ENCODE peak calls at places on chromosomes 1 and 21, in four cellular contexts. One of them, this sample, is unnamed.

GRCh38 chr1:184387871-184388670 is 1.2 kb downstream of the C1orf21 start:
- DNase-seq in testis: peak; percentile 66
- DNase-seq in kidney epithelial cell: peak; percentile 44
- DNase-seq in psoas muscle: peak; percentile 70
- DNase-seq in this sample: peak; percentile 34

GRCh38 chr1:95042286-95042685 is 30.5 kb downstream of the ALG14 start:
- DNase-seq in testis: peak; percentile 53
- DNase-seq in kidney epithelial cell: no peak
- DNase-seq in psoas muscle: no peak
- DNase-seq in this sample: no peak

GRCh38 chr1:244628719-244629299 is 24.1 kb upstream of the DESI2 start:
- DNase-seq in testis: no peak
- DNase-seq in kidney epithelial cell: no peak
- DNase-seq in psoas muscle: no peak
- DNase-seq in this sample: no peak

GRCh38 chr21:42839271-42840231 is 39.8 kb downstream of the WDR4 start:
- DNase-seq in testis: no peak
- DNase-seq in kidney epithelial cell: no peak
- DNase-seq in psoas muscle: peak; percentile 46
- DNase-seq in this sample: no peak

GRCh38 chr1:910881-911721 is 12.6 kb upstream of the SAMD11 start:
- DNase-seq in testis: no peak
- DNase-seq in kidney epithelial cell: peak; percentile 44
- DNase-seq in psoas muscle: peak; percentile 39
- DNase-seq in this sample: no peak

GRCh38 chr1:84412316-84412942 is 14.1 kb downstream of the DNASE2B start:
- DNase-seq in testis: no peak
- DNase-seq in kidney epithelial cell: no peak
- DNase-seq in psoas muscle: no peak
- DNase-seq in this sample: peak; percentile 14

GRCh38 chr1:227886503-227886961 is 61.2 kb downstream of the WNT9A start:
- DNase-seq in testis: no peak
- DNase-seq in kidney epithelial cell: no peak
- DNase-seq in psoas muscle: peak; percentile 30
- DNase-seq in this sample: no peak

GRCh38 chr1:185735667-185736105 is 1.5 kb downstream of the HMCN1 start:
- DNase-seq in testis: no peak
- DNase-seq in kidney epithelial cell: no peak
- DNase-seq in psoas muscle: no peak
- DNase-seq in this sample: no peak

GRCh38 chr1:68293609-68294353 is 61.5 kb upstream of the WLS start:
- DNase-seq in testis: peak; percentile 43
- DNase-seq in kidney epithelial cell: no peak
- DNase-seq in psoas muscle: no peak
- DNase-seq in this sample: peak; percentile 12

GRCh38 chr1:18879791-18880309 is 20.4 kb upstream of the TAS1R2 start:
- DNase-seq in testis: no peak
- DNase-seq in kidney epithelial cell: no peak
- DNase-seq in psoas muscle: no peak
- DNase-seq in this sample: no peak

GRCh38 chr1:47865881-47866535 is 131.2 kb downstream of the TRABD2B start:
- DNase-seq in testis: no peak
- DNase-seq in kidney epithelial cell: no peak
- DNase-seq in psoas muscle: no peak
- DNase-seq in this sample: no peak
- H3K4me3 ChIP-seq in testis: no peak overlapping the region
- H3K4me3 ChIP-seq in kidney epithelial cell: no peak overlapping the region
- H3K4me3 ChIP-seq in psoas muscle: no peak overlapping the region
- H3K4me3 ChIP-seq in this sample: no peak overlapping the region

DNA sequence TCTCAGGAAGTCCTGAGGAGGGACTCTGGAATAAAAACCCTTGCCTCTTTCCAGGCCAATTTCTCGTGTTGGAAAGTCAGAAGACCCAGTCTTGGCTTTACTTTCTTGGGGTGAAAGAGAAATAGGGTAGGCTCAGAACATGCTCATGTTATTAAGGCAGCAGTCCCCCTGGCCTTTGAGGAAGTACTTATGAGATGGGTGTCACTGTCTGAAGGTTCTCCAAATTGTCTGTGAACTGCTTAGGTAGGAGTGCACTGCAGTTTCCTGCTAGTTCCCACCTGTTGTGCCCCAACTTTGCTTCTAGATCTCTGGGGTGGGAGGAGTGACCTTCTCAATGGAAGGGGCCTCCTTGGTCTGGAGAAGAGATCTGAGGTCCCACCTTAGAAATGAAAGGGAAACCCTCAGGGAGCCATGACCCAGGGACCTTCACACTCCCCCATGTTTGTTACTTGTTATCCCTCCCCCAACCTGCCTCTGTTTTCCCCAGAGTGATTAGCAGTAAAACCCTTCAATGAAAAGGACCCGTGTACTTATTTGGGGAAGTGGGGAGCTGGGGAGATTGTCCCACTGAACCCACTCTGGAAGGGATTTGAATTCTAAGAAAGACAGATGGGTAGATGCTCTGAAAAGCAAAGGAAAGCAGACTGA is 5.7 kb downstream of the ZNF691 start:
- DNase-seq in testis: no peak
- DNase-seq in kidney epithelial cell: no peak
- DNase-seq in psoas muscle: no peak
- DNase-seq in this sample: no peak
- TF ChIP-seq CTCF in testis: no peak
- TF ChIP-seq CTCF in kidney epithelial cell: no peak
- TF ChIP-seq CTCF in psoas muscle: no peak
- TF ChIP-seq CTCF in this sample: no peak

GRCh38 chr1:155966750-155967149 is 11.6 kb downstream of the ARHGEF2 start:
- DNase-seq in testis: no peak
- DNase-seq in kidney epithelial cell: no peak
- DNase-seq in psoas muscle: no peak
- DNase-seq in this sample: no peak

GRCh38 chr1:155968670-155969069 is 9.7 kb downstream of the ARHGEF2 start:
- DNase-seq in testis: no peak
- DNase-seq in kidney epithelial cell: no peak
- DNase-seq in psoas muscle: peak; percentile 86
- DNase-seq in this sample: no peak

GRCh38 chr1:155966135-155966534 is 12.2 kb downstream of the ARHGEF2 start:
- DNase-seq in testis: no peak
- DNase-seq in kidney epithelial cell: no peak
- DNase-seq in psoas muscle: no peak
- DNase-seq in this sample: no peak

GRCh38 chr1:155969377-155969791 is 9.0 kb downstream of the ARHGEF2 start:
- DNase-seq in testis: no peak
- DNase-seq in kidney epithelial cell: no peak
- DNase-seq in psoas muscle: peak; percentile 80
- DNase-seq in this sample: no peak

DNA sequence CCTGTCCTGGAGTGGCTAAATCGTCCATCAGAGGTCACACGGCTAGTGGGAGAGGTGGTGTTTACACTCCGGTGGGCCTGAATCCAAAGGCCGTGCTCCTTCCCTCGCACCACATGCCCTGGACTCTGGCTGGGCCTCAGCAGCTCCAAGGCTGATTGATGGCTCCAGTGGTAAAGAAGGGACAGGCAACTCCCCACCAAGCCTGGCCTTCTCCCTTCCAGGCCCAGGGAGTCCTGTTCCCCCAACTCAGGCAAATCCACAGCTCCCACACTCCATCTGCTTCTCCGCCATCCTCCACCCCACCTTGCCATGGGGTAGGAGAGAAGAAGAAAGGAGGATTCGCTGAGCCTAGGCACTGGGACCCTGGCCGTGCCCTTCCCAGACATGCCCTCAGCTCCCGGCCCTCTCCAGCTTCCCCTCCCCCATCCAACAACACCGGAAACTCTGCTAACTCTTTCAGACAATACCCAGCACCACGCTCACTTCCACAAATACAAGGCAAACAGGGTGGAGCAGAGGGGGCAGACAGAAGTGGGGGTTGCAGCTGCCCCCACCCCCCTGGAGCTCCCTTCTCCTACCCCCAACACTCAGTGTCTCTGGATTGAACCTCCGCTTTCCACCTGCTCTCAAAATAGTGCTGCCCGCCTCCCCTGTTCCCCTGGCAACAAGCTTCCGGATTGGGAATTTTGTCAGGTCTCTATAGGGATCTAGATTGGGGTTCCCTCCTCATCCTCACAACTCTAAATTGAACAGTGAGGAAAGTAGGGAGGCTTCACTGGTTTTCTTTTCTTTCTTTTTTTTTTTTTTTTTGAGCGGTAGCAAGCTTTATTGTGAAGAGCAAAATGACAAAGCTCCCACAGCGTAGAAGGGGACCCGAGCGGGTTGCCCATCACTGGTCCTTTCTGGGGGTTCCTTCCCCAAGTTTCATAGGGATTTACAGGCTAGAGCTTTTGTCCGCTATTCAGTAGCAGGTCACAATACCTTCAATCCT is 10.6 kb downstream of the ARHGEF2 start:
- DNase-seq in testis: no peak
- DNase-seq in kidney epithelial cell: no peak
- DNase-seq in psoas muscle: peak; percentile 72
- DNase-seq in this sample: no peak
- H3K4me3 ChIP-seq in testis: no peak overlapping the region
- H3K4me3 ChIP-seq in kidney epithelial cell: no peak overlapping the region
- H3K4me3 ChIP-seq in psoas muscle: peak overlapping the region; percentile 55
- H3K4me3 ChIP-seq in this sample: no peak overlapping the region

DNA sequence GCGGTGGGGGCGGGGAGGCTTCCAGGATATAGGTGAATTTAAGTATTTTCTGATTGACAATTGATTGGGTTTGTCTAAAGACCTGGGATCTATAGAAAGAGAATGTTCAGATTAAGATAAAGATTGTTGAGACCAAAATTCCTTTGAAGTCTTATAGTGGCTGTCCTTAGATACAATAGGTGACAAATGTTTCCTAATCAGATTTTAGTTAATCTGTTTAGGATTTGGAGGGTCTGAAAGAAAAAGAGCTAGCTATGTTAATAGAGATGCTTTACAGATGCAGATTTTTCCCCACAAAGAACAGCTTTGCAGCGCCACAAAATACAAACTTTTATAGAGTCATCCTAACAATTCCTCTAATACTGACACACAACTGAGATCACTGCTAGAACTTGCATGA is 14.6 kb upstream of the EPRS1 start:
- DNase-seq in testis: no peak
- DNase-seq in kidney epithelial cell: no peak
- DNase-seq in psoas muscle: no peak
- DNase-seq in this sample: no peak
- TF ChIP-seq CTCF in testis: no peak
- TF ChIP-seq CTCF in kidney epithelial cell: no peak
- TF ChIP-seq CTCF in psoas muscle: no peak
- TF ChIP-seq CTCF in this sample: no peak

GRCh38 chr1:156406229-156406628 is 37.2 kb downstream of the RHBG start:
- DNase-seq in testis: no peak
- DNase-seq in kidney epithelial cell: no peak
- DNase-seq in psoas muscle: peak; percentile 23
- DNase-seq in this sample: no peak
- H3K4me3 ChIP-seq in testis: no peak overlapping the region
- H3K4me3 ChIP-seq in kidney epithelial cell: no peak overlapping the region
- H3K4me3 ChIP-seq in psoas muscle: no peak overlapping the region
- H3K4me3 ChIP-seq in this sample: no peak overlapping the region

GRCh38 chr1:168340796-168341510 is 60.3 kb downstream of the TBX19 start:
- DNase-seq in testis: no peak
- DNase-seq in kidney epithelial cell: no peak
- DNase-seq in psoas muscle: no peak
- DNase-seq in this sample: no peak

GRCh38 chr1:168345939-168346338 is 65.3 kb downstream of the TBX19 start:
- DNase-seq in testis: no peak
- DNase-seq in kidney epithelial cell: no peak
- DNase-seq in psoas muscle: no peak
- DNase-seq in this sample: no peak

GRCh38 chr1:168341576-168341975 is 60.9 kb downstream of the TBX19 start:
- DNase-seq in testis: no peak
- DNase-seq in kidney epithelial cell: no peak
- DNase-seq in psoas muscle: no peak
- DNase-seq in this sample: peak; percentile 50

GRCh38 chr1:168342572-168343280 is 62.0 kb downstream of the TBX19 start:
- DNase-seq in testis: peak; percentile 95
- DNase-seq in kidney epithelial cell: peak; percentile 54
- DNase-seq in psoas muscle: peak; percentile 90
- DNase-seq in this sample: peak; percentile 59

GRCh38 chr1:168343566-168343965 is 62.9 kb downstream of the TBX19 start:
- DNase-seq in testis: no peak
- DNase-seq in kidney epithelial cell: no peak
- DNase-seq in psoas muscle: no peak
- DNase-seq in this sample: no peak
- TF ChIP-seq CTCF in testis: no peak
- TF ChIP-seq CTCF in kidney epithelial cell: peak; percentile 17
- TF ChIP-seq CTCF in psoas muscle: no peak
- TF ChIP-seq CTCF in this sample: peak; percentile 8

GRCh38 chr1:153260473-153260979 is 1.0 kb downstream of the LORICRIN start:
- DNase-seq in testis: no peak
- DNase-seq in kidney epithelial cell: no peak
- DNase-seq in psoas muscle: no peak
- DNase-seq in this sample: no peak

GRCh38 chr1:153260980-153261792 is 1.7 kb downstream of the LORICRIN start:
- DNase-seq in testis: peak; percentile 30
- DNase-seq in kidney epithelial cell: no peak
- DNase-seq in psoas muscle: peak; percentile 57
- DNase-seq in this sample: no peak

GRCh38 chr1:153265457-153265856 is 6.0 kb downstream of the LORICRIN start:
- DNase-seq in testis: no peak
- DNase-seq in kidney epithelial cell: no peak
- DNase-seq in psoas muscle: no peak
- DNase-seq in this sample: no peak

GRCh38 chr1:153261793-153262371 is 2.4 kb downstream of the LORICRIN start:
- DNase-seq in testis: no peak
- DNase-seq in kidney epithelial cell: no peak
- DNase-seq in psoas muscle: no peak
- DNase-seq in this sample: no peak

DNA sequence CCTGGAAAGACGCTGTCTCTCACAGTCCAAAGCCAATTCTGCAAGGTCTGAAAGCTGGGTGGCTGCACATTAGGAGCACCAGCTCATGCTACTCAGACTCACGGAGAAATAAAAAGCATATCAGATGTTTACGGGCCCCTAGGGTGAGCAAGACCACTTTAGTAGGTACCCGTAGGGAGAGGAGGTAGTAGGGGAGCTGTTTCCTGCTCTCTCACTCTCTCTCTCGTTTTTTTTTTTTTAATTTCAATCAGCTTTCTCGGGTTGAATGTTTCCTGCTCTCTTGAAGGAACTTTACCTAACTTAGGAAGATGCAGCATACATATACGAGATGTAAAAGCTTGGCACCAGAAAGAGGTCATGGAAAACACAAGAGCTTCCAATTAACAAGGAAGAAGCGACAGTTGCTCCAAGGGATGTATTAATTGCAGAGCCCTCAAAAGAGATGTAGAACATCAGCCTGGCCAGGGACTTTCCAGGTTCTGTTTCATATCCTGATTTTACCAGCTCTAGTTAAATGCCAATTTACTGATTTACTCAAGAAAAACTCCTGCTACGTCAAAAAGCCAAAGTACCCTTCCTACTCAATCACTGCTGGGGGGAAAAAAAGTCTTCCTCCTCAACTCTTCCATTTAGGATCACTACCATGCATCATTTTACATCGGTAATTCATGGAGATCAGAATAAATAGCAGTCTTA is 3.1 kb downstream of the LORICRIN start:
- DNase-seq in testis: no peak
- DNase-seq in kidney epithelial cell: no peak
- DNase-seq in psoas muscle: no peak
- DNase-seq in this sample: no peak
- H3K4me3 ChIP-seq in testis: no peak overlapping the region
- H3K4me3 ChIP-seq in kidney epithelial cell: no peak overlapping the region
- H3K4me3 ChIP-seq in psoas muscle: no peak overlapping the region
- H3K4me3 ChIP-seq in this sample: no peak overlapping the region